ENCODE peak calls at places on chromosomes 7 and 10, in nine cellular contexts. Y is CD4-positive, alpha-beta T cell; N is A549; F is OCI-LY7; W is lower lobe of right lung; P is vagina; M is iPS DF 6.9; C is colonic mucosa; U is astrocyte. X is an unnamed sample.

GRCh38 chr7:112238852-112239610 is 32.5 kb downstream of the ZNF277 start:
- DNase-seq in Y (no peak), N (peak), F (no peak), W (no peak), P (no peak), M (no peak), C (no peak), U (peak), X (peak)

GRCh38 chr10:110764378-110764777 is 107.3 kb upstream of the PDCD4 start:
- DNase-seq in Y (no peak), N (no peak), F (no peak), W (no peak), P (no peak), M (no peak), C (no peak), U (no peak), X (no peak)

GRCh38 chr10:26242752-26243151 is 26.2 kb downstream of the GAD2 start:
- DNase-seq in Y (no peak), N (no peak), F (no peak), W (no peak), P (no peak), M (no peak), C (no peak), U (no peak), X (no peak)

GRCh38 chr7:141550694-141551079 is 523 bp upstream of the AGK start:
- DNase-seq in Y (no peak), N (peak), F (no peak), W (no peak), P (no peak), M (no peak), C (peak), U (no peak), X (no peak)

GRCh38 chr7:7517661-7518236 is 17.9 kb downstream of the COL28A1 start:
- DNase-seq in Y (no peak), N (no peak), F (no peak), W (no peak), P (no peak), M (no peak), C (no peak), U (no peak), X (no peak)

GRCh38 chr7:101166909-101167644 is 1.7 kb upstream of the VGF start:
- DNase-seq in Y (no peak), N (no peak), F (no peak), W (no peak), P (no peak), M (no peak), C (no peak), U (no peak), X (no peak)

GRCh38 chr7:32479574-32480200 is 10.5 kb downstream of the LSM5 start:
- DNase-seq in Y (no peak), N (peak), F (peak), W (no peak), P (no peak), M (no peak), C (peak), U (no peak), X (no peak)

GRCh38 chr7:93980744-93981479 is 23.2 kb downstream of the BET1 start:
- DNase-seq in Y (no peak), N (no peak), F (no peak), W (no peak), P (no peak), M (no peak), C (no peak), U (no peak), X (no peak)

GRCh38 chr7:129774871-129775694 is 163.6 kb downstream of the NRF1 start:
- DNase-seq in Y (no peak), N (no peak), F (no peak), W (no peak), P (no peak), M (no peak), C (no peak), U (no peak), X (no peak)

GRCh38 chr7:6165521-6166325 is 106.7 kb downstream of the CYTH3 start:
- DNase-seq in Y (no peak), N (no peak), F (no peak), W (no peak), P (no peak), M (no peak), C (no peak), U (no peak), X (no peak)

GRCh38 chr7:132614428-132615076 is 38.3 kb upstream of the PLXNA4 start:
- DNase-seq in Y (no peak), N (no peak), F (no peak), W (peak), P (peak), M (no peak), C (peak), U (no peak), X (no peak)

GRCh38 chr7:152145853-152146466 is 120.5 kb downstream of the GALNT11 start:
- DNase-seq in Y (peak), N (peak), F (peak), W (no peak), P (no peak), M (peak), C (peak), U (peak), X (no peak)

DNA sequence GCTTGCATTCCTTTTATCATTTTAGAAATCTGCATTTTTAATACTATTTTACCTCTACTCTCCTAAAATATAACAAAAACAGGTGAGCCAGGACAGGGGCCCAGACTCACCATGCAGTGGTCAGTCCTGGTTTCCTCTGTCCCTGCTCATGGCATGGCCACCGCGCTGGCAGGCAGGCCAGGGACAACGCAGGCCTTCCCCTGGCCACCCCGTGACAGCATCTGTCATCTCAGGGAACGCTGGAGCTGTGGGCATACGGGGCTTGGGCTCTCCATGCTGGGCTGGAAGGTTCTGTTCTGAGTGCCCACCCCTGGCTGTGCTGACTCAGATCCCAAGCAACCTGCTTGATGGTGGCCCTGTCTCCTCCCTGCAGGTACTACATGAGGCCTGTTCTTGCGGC is 35.1 kb upstream of the CDH23 start:
- DNase-seq in Y (no peak), N (no peak), F (no peak), W (no peak), P (no peak), M (no peak), C (no peak), U (no peak), X (no peak)
- H3K27ac ChIP-seq in Y (no peak), N (no peak), F (no peak), W (no peak), P (no peak), M (no peak), C (no peak), U (no peak), X (no peak)

DNA sequence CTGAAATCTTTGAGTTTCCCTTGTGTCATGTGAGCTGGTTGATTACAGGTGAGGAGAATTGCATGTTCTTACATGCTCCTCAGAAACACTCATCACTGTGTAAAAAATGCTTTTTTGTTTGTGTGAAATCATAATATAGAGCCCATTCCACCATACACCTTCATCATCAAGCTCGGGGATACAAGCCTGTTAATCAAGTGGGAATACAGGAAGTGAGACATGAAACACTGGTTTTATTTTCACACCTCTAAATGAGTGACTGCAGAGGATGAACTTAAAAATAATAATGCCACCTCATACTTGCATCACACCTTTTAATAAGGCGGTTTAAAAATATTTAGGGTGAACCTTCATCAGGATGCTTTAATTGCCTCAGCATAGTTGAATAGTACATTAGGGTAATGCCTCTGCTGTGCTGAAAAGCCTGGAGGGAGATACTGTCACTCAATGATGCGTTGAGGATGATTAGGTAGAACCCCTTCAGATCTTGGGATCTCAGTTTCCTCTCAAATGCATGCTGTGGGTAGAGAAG is 164.6 kb downstream of the AUTS2 start:
- DNase-seq in Y (no peak), N (no peak), F (no peak), W (no peak), P (no peak), M (no peak), C (no peak), U (no peak), X (peak)
- H3K27ac ChIP-seq in Y (no peak), N (no peak), F (no peak), W (no peak), P (no peak), M (no peak), C (no peak), U (no peak), X (peak)

GRCh38 chr10:33180390-33180789 is 154.1 kb downstream of the NRP1 start:
- DNase-seq in Y (no peak), N (no peak), F (no peak), W (no peak), P (no peak), M (no peak), C (no peak), U (peak), X (no peak)

GRCh38 chr10:33187427-33187999 is 147.0 kb downstream of the NRP1 start:
- DNase-seq in Y (no peak), N (no peak), F (no peak), W (no peak), P (no peak), M (peak), C (no peak), U (no peak), X (no peak)

GRCh38 chr10:33186150-33186549 is 148.3 kb downstream of the NRP1 start:
- DNase-seq in Y (no peak), N (no peak), F (no peak), W (no peak), P (no peak), M (no peak), C (no peak), U (no peak), X (no peak)

GRCh38 chr10:33179056-33179455 is 155.4 kb downstream of the NRP1 start:
- DNase-seq in Y (no peak), N (no peak), F (no peak), W (no peak), P (no peak), M (no peak), C (no peak), U (no peak), X (no peak)

DNA sequence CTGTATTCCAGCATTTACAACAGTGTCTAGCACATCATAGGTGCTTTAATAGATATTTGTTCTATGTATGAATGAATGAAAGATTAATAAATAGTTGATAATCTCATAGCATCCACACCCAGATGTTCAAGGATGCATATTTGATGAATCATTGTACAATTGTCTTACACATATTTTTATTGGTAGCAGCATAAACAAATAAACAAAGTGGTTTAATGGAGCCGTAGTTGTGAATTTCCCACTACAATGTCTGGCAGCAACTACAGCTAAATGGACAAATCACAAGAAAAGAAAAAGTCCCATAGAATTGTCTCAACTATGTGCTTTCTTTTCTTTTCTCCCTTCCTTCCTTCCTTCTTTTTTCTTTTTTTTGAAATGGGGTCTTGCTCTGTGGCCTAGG is 150.8 kb downstream of the NRP1 start:
- DNase-seq in Y (no peak), N (no peak), F (no peak), W (no peak), P (no peak), M (no peak), C (no peak), U (no peak), X (no peak)
- H3K27ac ChIP-seq in Y (no peak), N (peak), F (no peak), W (no peak), P (no peak), M (no peak), C (no peak), U (no peak), X (no peak)

GRCh38 chr10:95290801-95291633 is at the start of gene PDLIM1:
- DNase-seq in Y (no peak), N (peak), F (peak), W (peak), P (no peak), M (no peak), C (peak), U (peak), X (no peak)
- H3K27ac ChIP-seq in Y (no peak), N (peak), F (no peak), W (peak), P (peak), M (no peak), C (peak), U (peak), X (peak)

DNA sequence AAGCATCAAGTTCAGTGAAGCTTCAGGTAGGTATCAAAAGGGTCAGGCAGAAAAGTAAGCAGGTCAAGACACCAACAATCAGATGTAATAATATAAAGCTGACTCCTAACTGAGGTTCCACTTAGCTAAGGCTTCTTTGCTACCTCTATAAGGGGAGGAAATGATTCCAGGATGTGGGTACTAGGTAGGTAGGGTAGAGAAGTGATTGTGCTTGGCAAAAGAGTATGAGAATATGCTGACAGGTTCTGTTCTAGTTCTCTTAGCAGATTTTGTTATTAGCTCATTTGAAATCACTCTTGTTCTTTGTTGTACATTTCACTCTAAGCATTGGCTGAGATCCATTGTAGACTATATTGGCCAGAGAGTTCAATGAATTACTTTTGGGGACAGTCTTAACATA is 40.7 kb upstream of the CBLL1 start:
- DNase-seq in Y (no peak), N (no peak), F (no peak), W (no peak), P (no peak), M (no peak), C (no peak), U (no peak), X (no peak)
- H3K27ac ChIP-seq in Y (no peak), N (no peak), F (no peak), W (no peak), P (no peak), M (no peak), C (no peak), U (no peak), X (no peak)

GRCh38 chr7:47142867-47143175 is 439.1 kb downstream of the TNS3 start:
- DNase-seq in Y (no peak), N (no peak), F (no peak), W (no peak), P (no peak), M (no peak), C (no peak), U (no peak), X (no peak)

GRCh38 chr7:47145326-47145725 is 436.6 kb downstream of the TNS3 start:
- DNase-seq in Y (no peak), N (no peak), F (no peak), W (no peak), P (no peak), M (no peak), C (no peak), U (no peak), X (no peak)

GRCh38 chr7:47145982-47146381 is 435.9 kb downstream of the TNS3 start:
- DNase-seq in Y (no peak), N (no peak), F (no peak), W (no peak), P (no peak), M (no peak), C (no peak), U (no peak), X (no peak)

GRCh38 chr7:47142169-47142866 is 439.6 kb downstream of the TNS3 start:
- DNase-seq in Y (no peak), N (no peak), F (no peak), W (no peak), P (no peak), M (no peak), C (no peak), U (no peak), X (no peak)

DNA sequence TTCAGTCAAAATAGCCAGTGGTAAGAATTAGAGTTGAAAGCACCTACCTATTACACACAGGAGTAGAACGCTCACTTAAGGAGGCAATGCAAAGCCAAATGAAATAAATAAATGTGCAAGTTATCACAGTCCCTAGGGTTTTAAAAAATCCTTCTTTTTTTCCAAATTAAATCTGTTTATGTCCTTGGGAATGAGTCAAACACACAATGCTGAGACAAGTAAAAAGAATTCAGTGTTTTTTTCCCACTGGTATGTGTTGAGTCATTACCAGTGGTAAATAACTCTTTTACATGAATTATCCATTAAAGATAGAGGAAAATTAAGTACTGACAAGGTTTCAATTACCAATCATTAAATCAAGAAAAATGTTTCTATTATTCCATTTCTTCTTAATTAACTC is 438.6 kb downstream of the TNS3 start:
- DNase-seq in Y (no peak), N (no peak), F (no peak), W (no peak), P (no peak), M (no peak), C (no peak), U (peak), X (no peak)
- H3K27ac ChIP-seq in Y (no peak), N (no peak), F (no peak), W (no peak), P (no peak), M (no peak), C (no peak), U (no peak), X (no peak)

DNA sequence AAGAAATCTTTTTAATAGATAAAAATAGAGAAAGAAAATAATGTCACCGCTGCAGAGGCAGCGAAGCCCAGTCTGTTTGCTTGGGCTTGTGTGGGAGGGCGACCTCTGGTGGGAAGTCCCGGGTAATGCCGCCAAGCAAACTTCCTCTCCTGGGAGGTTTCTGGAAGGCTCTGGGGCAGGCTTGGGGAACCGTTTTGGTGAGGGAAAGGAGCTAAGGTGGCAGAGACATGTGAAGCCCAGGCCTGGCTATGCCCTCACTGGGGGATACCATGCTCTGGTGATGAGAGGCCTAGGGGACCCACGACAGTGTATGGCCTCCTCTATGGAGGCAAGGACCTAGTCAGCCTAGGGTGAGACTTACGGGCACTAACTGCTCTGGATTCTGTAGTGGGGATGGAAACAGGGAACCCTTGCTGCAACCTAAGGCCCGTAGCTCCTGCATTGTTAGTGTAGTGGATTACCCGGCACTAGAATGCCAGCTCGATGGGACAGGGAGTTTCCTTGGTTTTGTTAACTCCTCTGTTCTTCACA is 605.1 kb downstream of the LRMDA start:
- DNase-seq in Y (peak), N (peak), F (peak), W (peak), P (no peak), M (peak), C (peak), U (peak), X (no peak)
- H3K27ac ChIP-seq in Y (no peak), N (peak), F (no peak), W (peak), P (peak), M (no peak), C (no peak), U (no peak), X (peak)

DNA sequence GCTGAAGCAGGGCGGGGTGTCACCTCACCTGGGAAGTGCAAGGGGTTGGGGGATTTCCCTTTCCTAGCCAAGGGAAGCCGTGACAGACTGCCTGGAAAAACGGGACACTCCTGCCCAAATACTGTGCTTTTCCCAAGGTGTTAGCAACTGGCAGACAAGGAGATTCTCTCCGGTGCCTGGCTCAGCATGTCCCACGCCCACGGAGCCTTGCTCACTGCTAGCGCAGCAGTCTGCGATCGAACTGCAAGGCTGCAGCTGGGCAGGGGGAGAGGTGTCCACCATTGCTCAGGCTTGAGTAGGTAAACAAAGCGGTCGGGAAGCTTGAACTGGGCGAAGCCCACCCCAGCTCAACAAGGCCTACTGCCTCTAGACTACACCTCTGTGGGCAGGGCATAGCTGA is 80.9 kb upstream of the DNAJB12 start:
- DNase-seq in Y (no peak), N (no peak), F (no peak), W (no peak), P (no peak), M (no peak), C (no peak), U (no peak), X (no peak)
- H3K27ac ChIP-seq in Y (no peak), N (no peak), F (no peak), W (no peak), P (no peak), M (no peak), C (no peak), U (no peak), X (no peak)

GRCh38 chr7:92360387-92360786 is 86.9 kb upstream of the GATAD1 start:
- DNase-seq in Y (no peak), N (no peak), F (no peak), W (no peak), P (no peak), M (no peak), C (no peak), U (peak), X (no peak)
- H3K27ac ChIP-seq in Y (no peak), N (no peak), F (no peak), W (no peak), P (no peak), M (no peak), C (no peak), U (no peak), X (no peak)

GRCh38 chr7:81851413-81851812 is 81.6 kb upstream of the HGF start:
- DNase-seq in Y (no peak), N (no peak), F (no peak), W (no peak), P (no peak), M (no peak), C (no peak), U (no peak), X (no peak)

GRCh38 chr7:81842361-81842760 is 72.5 kb upstream of the HGF start:
- DNase-seq in Y (no peak), N (no peak), F (no peak), W (no peak), P (no peak), M (no peak), C (no peak), U (no peak), X (no peak)

GRCh38 chr7:81845628-81846259 is 75.9 kb upstream of the HGF start:
- DNase-seq in Y (no peak), N (no peak), F (peak), W (no peak), P (no peak), M (no peak), C (no peak), U (no peak), X (no peak)

GRCh38 chr7:81846398-81846797 is 76.6 kb upstream of the HGF start:
- DNase-seq in Y (no peak), N (no peak), F (peak), W (no peak), P (no peak), M (no peak), C (no peak), U (peak), X (peak)
- H3K27ac ChIP-seq in Y (no peak), N (no peak), F (peak), W (peak), P (no peak), M (no peak), C (peak), U (no peak), X (no peak)

X was measured in epithelial cell of prostate.